ENCODE peak calls at places on chromosomes 12 and 14, in four cellular contexts. D is CD8-positive, alpha-beta memory T cell; S is H9; G is lower lobe of right lung. N is an unnamed sample. For H3K9me3 and H3K27me3, the result is how much of the 10 kb centered on the place peaks cover.

GRCh38 chr12:3980504-3981272 is 107.5 kb upstream of the PARP11 start:
- DNase-seq in D (no peak), S (no peak), G (no peak), N (no peak)

GRCh38 chr12:41264281-41264680 is 76.2 kb downstream of the PDZRN4 start:
- DNase-seq in D (no peak), S (no peak), G (no peak), N (no peak)

GRCh38 chr14:39265032-39265431 is 31.3 kb downstream of the MIA2 start:
- DNase-seq in D (no peak), S (no peak), G (no peak), N (no peak)

GRCh38 chr14:80477388-80478160 is 266.3 kb upstream of the DIO2 start:
- DNase-seq in D (no peak), S (no peak), G (no peak), N (no peak)

GRCh38 chr14:92551066-92551841 is 37.7 kb downstream of the RIN3 start:
- DNase-seq in D (peak), S (no peak), G (no peak), N (no peak)

GRCh38 chr14:23182372-23183014 is 967 bp downstream of the SLC7A8 start:
- DNase-seq in D (peak), S (peak), G (peak), N (no peak)

GRCh38 chr12:11499802-11500201 is 104.4 kb upstream of the PRB2 start:
- DNase-seq in D (no peak), S (peak), G (no peak), N (no peak)

GRCh38 chr12:66365718-66366485 is 63.6 kb downstream of the HELB start:
- DNase-seq in D (no peak), S (no peak), G (no peak), N (no peak)

GRCh38 chr14:104547310-104547997 is 32.1 kb upstream of the C14orf180 start:
- DNase-seq in D (no peak), S (no peak), G (no peak), N (no peak)

GRCh38 chr14:73241481-73242165 is 4.3 kb downstream of the PAPLN start:
- DNase-seq in D (peak), S (no peak), G (no peak), N (no peak)

GRCh38 chr14:67137744-67138371 is 51.4 kb upstream of the GARIN2 start:
- DNase-seq in D (no peak), S (no peak), G (no peak), N (no peak)

GRCh38 chr12:47770086-47770726 is 2.8 kb upstream of the SLC48A1 start:
- DNase-seq in D (no peak), S (no peak), G (peak), N (no peak)

GRCh38 chr12:23169012-23170003 is 544.3 kb downstream of the ETNK1 start:
- DNase-seq in D (no peak), S (no peak), G (no peak), N (no peak)

GRCh38 chr12:1604464-1604863 is 10.1 kb upstream of the FBXL14 start:
- DNase-seq in D (no peak), S (no peak), G (no peak), N (no peak)

GRCh38 chr14:48614003-48614402 is 938.6 kb upstream of the MDGA2 start:
- DNase-seq in D (no peak), S (no peak), G (no peak), N (no peak)

GRCh38 chr14:23675906-23676305 is 39.7 kb downstream of the DHRS2 start:
- DNase-seq in D (no peak), S (no peak), G (no peak), N (no peak)

GRCh38 chr12:96056646-96057455 is 21.5 kb upstream of the LTA4H start:
- DNase-seq in D (no peak), S (no peak), G (no peak), N (no peak)

GRCh38 chr14:56390859-56391258 is 188.7 kb upstream of the TMEM260 start:
- DNase-seq in D (no peak), S (no peak), G (no peak), N (no peak)

DNA sequence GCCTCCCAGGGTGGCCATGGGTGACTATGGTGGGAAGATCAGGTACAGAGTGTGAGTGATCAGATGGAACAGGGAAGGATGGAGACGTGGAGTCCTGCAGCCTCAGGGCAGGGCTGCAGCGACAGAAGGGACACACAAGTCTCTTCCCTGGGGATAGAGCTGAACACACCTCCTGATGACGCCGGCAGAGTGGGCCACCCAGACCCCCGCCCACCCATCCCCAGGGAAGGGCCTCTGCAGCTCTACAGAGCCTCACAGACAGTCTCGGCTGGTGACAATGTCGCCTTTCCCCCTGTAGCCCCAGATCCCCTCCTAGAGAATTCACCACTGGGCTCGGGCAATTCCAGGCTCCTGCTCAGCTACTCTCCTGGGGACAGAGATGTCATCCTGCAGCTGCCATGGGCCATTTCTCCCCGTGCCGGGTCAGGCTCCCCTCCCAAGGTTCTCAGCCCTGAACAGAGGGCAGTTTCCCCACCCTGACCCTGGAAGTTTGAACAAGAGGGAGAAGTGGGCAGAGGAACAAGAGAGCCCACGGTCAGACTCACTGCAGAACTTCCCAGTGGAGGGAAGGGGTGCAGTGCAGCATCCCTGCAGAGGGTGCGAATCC is 115.7 kb downstream of the NCOR2 start:
- DNase-seq in D (no peak), S (no peak), G (no peak), N (no peak)
- H3K27ac ChIP-seq in D (no peak), S (no peak), G (no peak), N (no peak)

GRCh38 chr12:133026996-133027395 is 10.3 kb upstream of the ZNF84 start:
- DNase-seq in D (no peak), S (no peak), G (no peak), N (no peak)
- H3K9me3 ChIP-seq in D (under half), S (half or more), G (half or more), N (half or more)

GRCh38 chr12:52264435-52264825 is 10.0 kb upstream of the KRT86 start:
- DNase-seq in D (no peak), S (no peak), G (no peak), N (no peak)
- H3K27me3 ChIP-seq in D (under half), S (under half), G (under half), N (under half)

GRCh38 chr12:49231881-49232650 is 32.8 kb upstream of the TUBA1C start:
- DNase-seq in D (no peak), S (no peak), G (no peak), N (no peak)
- H3K27ac ChIP-seq in D (peak), S (no peak), G (peak), N (no peak)

GRCh38 chr12:132918680-132919079 is 31.3 kb upstream of the CHFR start:
- DNase-seq in D (no peak), S (no peak), G (no peak), N (no peak)
- H3K9me3 ChIP-seq in D (half or more), S (half or more), G (half or more), N (under half)

GRCh38 chr14:36524220-36524837 is 4.3 kb upstream of the NKX2-1 start:
- DNase-seq in D (no peak), S (peak), G (no peak), N (no peak)

GRCh38 chr14:36521598-36522345 is 1.7 kb upstream of the NKX2-1 start:
- DNase-seq in D (no peak), S (peak), G (peak), N (no peak)

GRCh38 chr14:36520601-36521525 is 831 bp upstream of the NKX2-1 start:
- DNase-seq in D (no peak), S (peak), G (peak), N (no peak)

GRCh38 chr14:36522972-36523685 is 3.1 kb upstream of the NKX2-1 start:
- DNase-seq in D (no peak), S (no peak), G (no peak), N (no peak)

GRCh38 chr14:36522347-36522971 is 2.4 kb upstream of the NKX2-1 start:
- DNase-seq in D (no peak), S (peak), G (no peak), N (no peak)
- H3K27me3 ChIP-seq in D (under half), S (half or more), G (half or more), N (under half)

N was measured in naive thymus-derived CD4-positive, alpha-beta T cell.